ENCODE peak calls at places on chromosomes 2 and 18, in five cellular contexts. C is activated CD4-positive, alpha-beta T cell treated with anti-CD3 and anti-CD28 coated beads, Interleukin-2, amount 10 ng/mL, durations not matched to agents 7 days and 5 days; F is sciatic nerve; H is heart right ventricle; T is lung. E is an unnamed sample.
A peak's percentile ranks its signal among the peaks of the same experiment; 100 is the strongest.

GRCh38 chr2:105857076-105857740 is 112.5 kb downstream of the NCK2 start:
- DNase-seq in T (no peak), F (no peak), H (no peak), C (peak; percentile 27), E (no peak)

GRCh38 chr2:72182547-72183460 is 35.1 kb upstream of the CYP26B1 start:
- DNase-seq in C (no peak), H (peak; percentile 35), T (no peak), F (no peak), E (no peak)

GRCh38 chr2:85342156-85342555 is 12.2 kb downstream of the RETSAT start:
- DNase-seq in T (no peak), C (no peak), H (no peak), F (no peak), E (no peak)

GRCh38 chr2:235844561-235844960 is 323.6 kb downstream of the GBX2 start:
- DNase-seq in C (no peak), H (no peak), F (no peak), T (no peak), E (no peak)

GRCh38 chr2:239193925-239194687 is 206.7 kb downstream of the HDAC4 start:
- DNase-seq in H (no peak), C (no peak), T (no peak), F (peak; percentile 60), E (no peak)

GRCh38 chr2:237944302-237944701 is 22.5 kb upstream of the UBE2F start:
- DNase-seq in C (no peak), H (no peak), T (no peak), F (no peak), E (no peak)

GRCh38 chr18:79384151-79384807 is 11.5 kb upstream of the NFATC1 start:
- DNase-seq in F (peak; percentile 53), C (no peak), H (no peak), T (no peak), E (peak; percentile 49)

GRCh38 chr2:237577956-237578870 is 11.8 kb downstream of the PRLH start:
- DNase-seq in C (no peak), H (no peak), F (no peak), T (no peak), E (no peak)